ENCODE peak calls at places on chromosomes 4 and X, in ten cellular contexts. I is body of pancreas, B is heart left ventricle, H is thoracic aorta, G is pancreas, A is testis, C is GM23338, S is K562, Q is PC-3, X is tibial artery. O is an unnamed sample.

GRCh38 chr4:122783301-122784215 is 43.1 kb upstream of the FGF2 start:
- DNase-seq in I (peak), B (peak), H (peak), G (peak), A (peak), C (peak), S (no peak), Q (peak), X (peak), O (peak)

GRCh38 chrX:102712967-102713677 is 874 bp downstream of the GPRASP2 start:
- DNase-seq in I (peak), B (peak), H (no peak), G (peak), A (peak), C (peak), S (peak), Q (peak), X (peak), O (no peak)

GRCh38 chrX:50903387-50904027 is 7.0 kb upstream of the BMP15 start:
- DNase-seq in I (peak), B (peak), H (no peak), G (no peak), A (peak), C (peak), S (peak), Q (peak), X (no peak), O (no peak)

GRCh38 chr4:47675810-47676209 is 162.1 kb downstream of the CORIN start:
- DNase-seq in I (no peak), B (no peak), H (no peak), G (no peak), A (no peak), C (no peak), S (no peak), Q (no peak), X (no peak), O (no peak)

GRCh38 chrX:103304705-103305104 is 6.1 kb downstream of the BEX2 start:
- DNase-seq in I (no peak), B (no peak), H (no peak), G (no peak), A (no peak), C (no peak), S (no peak), Q (no peak), X (no peak), O (no peak)

GRCh38 chr4:152094851-152095700 is 334.3 kb upstream of the GATB start:
- DNase-seq in I (no peak), B (no peak), H (no peak), G (no peak), A (no peak), C (no peak), S (no peak), Q (peak), X (no peak), O (no peak)

GRCh38 chr4:127959794-127960193 is 5.2 kb downstream of the MFSD8 start:
- DNase-seq in I (no peak), B (no peak), H (no peak), G (no peak), A (no peak), C (no peak), S (no peak), Q (no peak), X (no peak), O (no peak)

GRCh38 chr4:78560296-78560963 is 8.9 kb downstream of the ANXA3 start:
- DNase-seq in I (no peak), B (no peak), H (no peak), G (no peak), A (no peak), C (no peak), S (peak), Q (peak), X (no peak), O (no peak)

GRCh38 chrX:149461746-149462145 is 43.4 kb downstream of the IDS start:
- DNase-seq in I (no peak), B (no peak), H (no peak), G (no peak), A (no peak), C (no peak), S (no peak), Q (no peak), X (no peak), O (no peak)

GRCh38 chr4:121479801-121480200 is 99.0 kb upstream of the QRFPR start:
- DNase-seq in I (no peak), B (no peak), H (no peak), G (no peak), A (no peak), C (no peak), S (no peak), Q (peak), X (no peak), O (no peak)

GRCh38 chrX:134813697-134814096 is 155.4 kb upstream of the PLAC1 start:
- DNase-seq in I (no peak), B (no peak), H (no peak), G (no peak), A (peak), C (no peak), S (no peak), Q (no peak), X (no peak), O (no peak)

GRCh38 chr4:30832652-30833051 is 112.5 kb downstream of the PCDH7 start:
- DNase-seq in I (no peak), B (no peak), H (no peak), G (no peak), A (no peak), C (no peak), S (no peak), Q (no peak), X (no peak), O (no peak)

GRCh38 chrX:31038585-31039326 is 33.1 kb downstream of the FTHL17 start:
- DNase-seq in I (peak), B (peak), H (no peak), G (peak), A (peak), C (peak), S (peak), Q (peak), X (peak), O (no peak)

GRCh38 chr4:87007345-87008181 is 72.8 kb downstream of the AFF1 start:
- DNase-seq in I (peak), B (peak), H (no peak), G (peak), A (peak), C (peak), S (peak), Q (peak), X (peak), O (peak)

GRCh38 chrX:103343105-103343504 is 13.1 kb downstream of the TCEAL7 start:
- DNase-seq in I (peak), B (no peak), H (no peak), G (no peak), A (peak), C (peak), S (peak), Q (peak), X (no peak), O (no peak)

GRCh38 chr4:111434581-111434980 is 710.7 kb upstream of the FAM241A start:
- DNase-seq in I (no peak), B (no peak), H (no peak), G (no peak), A (no peak), C (no peak), S (no peak), Q (peak), X (no peak), O (no peak)

GRCh38 chrX:11678174-11678573 is 12.5 kb upstream of the ARHGAP6 start:
- DNase-seq in I (no peak), B (no peak), H (no peak), G (no peak), A (no peak), C (peak), S (no peak), Q (peak), X (no peak), O (no peak)

GRCh38 chr4:6641164-6641970 is 882 bp downstream of the MRFAP1 start:
- DNase-seq in I (peak), B (peak), H (no peak), G (peak), A (peak), C (peak), S (peak), Q (peak), X (peak), O (peak)

GRCh38 chr4:97215426-97215825 is 927.9 kb downstream of the STPG2 start:
- DNase-seq in I (no peak), B (no peak), H (no peak), G (no peak), A (no peak), C (no peak), S (no peak), Q (no peak), X (no peak), O (no peak)

GRCh38 chrX:107712231-107713204 is 63.1 kb downstream of the TSC22D3 start:
- DNase-seq in I (no peak), B (no peak), H (no peak), G (no peak), A (peak), C (no peak), S (no peak), Q (no peak), X (peak), O (no peak)

GRCh38 chrX:103513476-103514108 is 5.7 kb downstream of the RAB40A start:
- DNase-seq in I (no peak), B (no peak), H (no peak), G (no peak), A (no peak), C (no peak), S (no peak), Q (peak), X (no peak), O (no peak)

GRCh38 chr4:153209410-153209809 is 5.2 kb downstream of the TRIM2 start:
- DNase-seq in I (no peak), B (no peak), H (no peak), G (no peak), A (no peak), C (peak), S (no peak), Q (no peak), X (no peak), O (peak)

GRCh38 chr4:98976716-98977115 is 18.8 kb upstream of the METAP1 start:
- DNase-seq in I (no peak), B (no peak), H (no peak), G (no peak), A (no peak), C (no peak), S (no peak), Q (peak), X (no peak), O (no peak)

GRCh38 chr4:6535329-6535692 is 39.7 kb upstream of the MAN2B2 start:
- DNase-seq in I (no peak), B (no peak), H (no peak), G (no peak), A (no peak), C (no peak), S (no peak), Q (no peak), X (no peak), O (no peak)

GRCh38 chr4:123600921-123601904 is 204.6 kb downstream of the SPRY1 start:
- DNase-seq in I (no peak), B (no peak), H (no peak), G (no peak), A (no peak), C (no peak), S (no peak), Q (no peak), X (no peak), O (no peak)

GRCh38 chr4:188417181-188417580 is 277.9 kb downstream of the TRIML1 start:
- DNase-seq in I (no peak), B (no peak), H (no peak), G (no peak), A (no peak), C (peak), S (no peak), Q (peak), X (no peak), O (no peak)

GRCh38 chr4:166435449-166435848 is 562.4 kb downstream of the TLL1 start:
- DNase-seq in I (no peak), B (no peak), H (no peak), G (no peak), A (no peak), C (no peak), S (no peak), Q (peak), X (no peak), O (no peak)

GRCh38 chrX:145213504-145213903 is 33.8 kb upstream of the SPANXN1 start:
- DNase-seq in I (peak), B (no peak), H (no peak), G (no peak), A (peak), C (peak), S (peak), Q (peak), X (no peak), O (no peak)

GRCh38 chr4:106864231-106864630 is 171.9 kb downstream of the DKK2 start:
- DNase-seq in I (no peak), B (no peak), H (no peak), G (no peak), A (no peak), C (no peak), S (no peak), Q (no peak), X (no peak), O (no peak)

GRCh38 chr4:105560488-105560887 is 8.1 kb downstream of the ARHGEF38 start:
- DNase-seq in I (no peak), B (no peak), H (no peak), G (no peak), A (no peak), C (no peak), S (no peak), Q (no peak), X (no peak), O (no peak)

GRCh38 chr4:10296730-10297129 is 160.5 kb downstream of the ZNF518B start:
- DNase-seq in I (no peak), B (no peak), H (no peak), G (no peak), A (peak), C (peak), S (no peak), Q (no peak), X (no peak), O (no peak)

GRCh38 chr4:138555107-138555506 is 313.0 kb upstream of the SLC7A11 start:
- DNase-seq in I (no peak), B (no peak), H (no peak), G (no peak), A (no peak), C (peak), S (no peak), Q (peak), X (no peak), O (no peak)

GRCh38 chr4:177239475-177239874 is 70.2 kb upstream of the NEIL3 start:
- DNase-seq in I (no peak), B (no peak), H (no peak), G (no peak), A (no peak), C (no peak), S (no peak), Q (no peak), X (no peak), O (no peak)

GRCh38 chr4:115678425-115678941 is 565.1 kb upstream of the NDST4 start:
- DNase-seq in I (no peak), B (no peak), H (no peak), G (no peak), A (peak), C (peak), S (no peak), Q (no peak), X (no peak), O (no peak)

GRCh38 chr4:52956691-52957090 is 94.6 kb downstream of the RASL11B start:
- DNase-seq in I (no peak), B (no peak), H (no peak), G (no peak), A (no peak), C (no peak), S (no peak), Q (no peak), X (no peak), O (no peak)

GRCh38 chr4:138576684-138577083 is 334.5 kb upstream of the SLC7A11 start:
- DNase-seq in I (no peak), B (no peak), H (no peak), G (no peak), A (no peak), C (peak), S (peak), Q (peak), X (no peak), O (no peak)

GRCh38 chr4:181637186-181638105 is 605.8 kb upstream of the TENM3 start:
- DNase-seq in I (no peak), B (no peak), H (no peak), G (no peak), A (no peak), C (no peak), S (no peak), Q (no peak), X (no peak), O (no peak)

GRCh38 chrX:47091149-47091775 is 13.0 kb downstream of the RGN start:
- DNase-seq in I (no peak), B (no peak), H (no peak), G (no peak), A (no peak), C (peak), S (peak), Q (no peak), X (no peak), O (no peak)

GRCh38 chr4:1684756-1685603 is 867 bp upstream of the FAM53A start:
- DNase-seq in I (no peak), B (no peak), H (no peak), G (peak), A (no peak), C (no peak), S (no peak), Q (no peak), X (no peak), O (no peak)
- H3K4me3 ChIP-seq in I (no peak), B (peak), H (peak), G (peak), A (peak), C (peak), S (no peak), Q (peak), X (peak), O (peak)

DNA sequence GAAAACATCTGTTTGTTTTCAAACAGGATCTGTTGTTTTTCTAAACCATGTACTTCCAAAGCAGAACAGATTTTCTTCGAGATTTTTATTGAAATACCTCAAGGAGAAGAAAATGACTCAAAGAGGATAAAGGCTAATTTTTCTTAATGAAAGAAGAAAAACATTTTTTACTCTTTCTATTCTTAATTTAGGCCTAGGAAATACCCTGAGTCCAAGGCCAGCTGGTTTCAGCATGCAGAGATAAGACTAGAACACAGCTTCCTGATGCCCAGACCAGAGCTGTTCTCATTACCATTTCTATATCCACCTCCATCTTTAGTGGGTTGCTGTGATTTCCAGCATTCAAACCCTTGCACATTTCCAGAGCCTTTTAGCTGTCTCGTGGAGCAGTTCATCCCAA is 18.3 kb downstream of the GAB1 start:
- DNase-seq in I (peak), B (no peak), H (no peak), G (no peak), A (peak), C (no peak), S (no peak), Q (no peak), X (no peak), O (no peak)
- H3K27ac ChIP-seq in I (peak), B (peak), H (peak), G (no peak), A (peak), C (peak), S (no peak), Q (peak), X (peak), O (peak)

GRCh38 chr4:8194306-8195242 is 4.5 kb upstream of the SH3TC1 start:
- DNase-seq in I (no peak), B (no peak), H (no peak), G (no peak), A (no peak), C (no peak), S (no peak), Q (no peak), X (no peak), O (no peak)

GRCh38 chr4:8195841-8196460 is 3.1 kb upstream of the SH3TC1 start:
- DNase-seq in I (peak), B (no peak), H (no peak), G (no peak), A (no peak), C (no peak), S (peak), Q (peak), X (no peak), O (no peak)

GRCh38 chr4:8195431-8195830 is 3.7 kb upstream of the SH3TC1 start:
- DNase-seq in I (no peak), B (no peak), H (no peak), G (no peak), A (no peak), C (no peak), S (no peak), Q (no peak), X (no peak), O (no peak)

GRCh38 chr4:8191136-8191747 is 7.8 kb upstream of the SH3TC1 start:
- DNase-seq in I (peak), B (peak), H (no peak), G (peak), A (peak), C (no peak), S (peak), Q (peak), X (peak), O (peak)

DNA sequence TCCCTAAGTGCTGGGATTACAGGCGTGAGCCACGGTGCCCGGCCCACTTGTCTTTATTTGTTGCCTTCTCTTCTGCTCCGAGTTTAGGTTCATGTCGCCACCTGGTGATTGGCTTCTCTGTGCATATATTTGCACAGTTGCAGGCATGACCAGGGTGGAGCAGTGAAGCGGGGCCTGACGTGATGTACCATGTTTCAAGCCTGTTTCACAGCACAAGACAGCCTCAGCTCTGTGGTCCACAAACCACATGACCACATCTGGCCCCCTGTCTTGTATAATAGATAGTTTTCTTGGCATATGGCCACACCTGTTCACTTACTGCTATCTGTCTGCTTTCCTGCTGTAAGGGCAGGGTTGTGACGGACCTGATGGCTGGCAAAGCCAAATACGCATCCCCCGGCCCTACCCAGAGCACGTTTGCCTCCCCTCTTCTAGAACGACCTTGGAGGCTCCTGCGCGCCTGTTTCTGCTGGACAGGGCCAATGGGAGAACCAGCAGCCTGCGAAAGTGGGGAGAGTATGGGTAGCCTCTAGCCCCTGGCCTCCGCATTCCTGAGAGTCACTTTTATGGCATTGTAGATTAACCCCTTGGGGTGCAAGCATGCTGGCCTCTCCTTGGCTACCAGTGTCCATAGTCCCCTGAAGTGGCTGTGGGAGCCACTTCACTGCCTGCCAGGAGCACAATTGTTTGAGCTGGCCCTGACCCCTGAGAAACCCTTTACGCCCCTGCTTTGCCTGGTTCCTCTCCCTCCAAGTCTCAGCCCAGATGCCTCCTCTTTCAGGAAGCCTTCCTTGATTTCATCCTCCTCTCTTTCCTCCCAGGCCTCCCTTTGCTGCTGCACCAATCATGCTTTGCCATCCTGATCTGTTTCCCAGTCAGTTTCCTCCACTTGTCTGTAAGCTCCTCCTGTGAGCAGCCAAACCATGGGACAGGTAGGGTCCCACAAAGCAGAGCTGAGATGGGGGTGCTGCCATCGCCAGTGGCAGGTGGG is 6.0 kb upstream of the SH3TC1 start:
- DNase-seq in I (peak), B (no peak), H (no peak), G (peak), A (peak), C (no peak), S (peak), Q (peak), X (peak), O (peak)
- TF ChIP-seq CTCF in I (peak), B (peak), H (no peak), G (no peak), A (no peak), C (peak), S (peak), Q (peak), X (no peak), O (peak)

GRCh38 chr4:16415751-16416150 is 189.5 kb upstream of the TAPT1 start:
- DNase-seq in I (no peak), B (no peak), H (no peak), G (no peak), A (peak), C (no peak), S (no peak), Q (no peak), X (no peak), O (no peak)
- H3K4me3 ChIP-seq in I (no peak), B (no peak), H (no peak), G (no peak), A (no peak), C (no peak), S (no peak), Q (no peak), X (no peak), O (no peak)

GRCh38 chrX:390459-390858 is 3.8 kb upstream of the PPP2R3B start:
- DNase-seq in I (no peak), B (no peak), H (no peak), G (no peak), A (no peak), C (no peak), S (no peak), Q (no peak), X (no peak), O (no peak)

GRCh38 chrX:389021-389441 is 2.3 kb upstream of the PPP2R3B start:
- DNase-seq in I (no peak), B (no peak), H (no peak), G (no peak), A (no peak), C (no peak), S (no peak), Q (no peak), X (no peak), O (no peak)

GRCh38 chrX:394830-395229 is 8.1 kb upstream of the PPP2R3B start:
- DNase-seq in I (no peak), B (no peak), H (no peak), G (no peak), A (no peak), C (no peak), S (no peak), Q (no peak), X (no peak), O (no peak)

GRCh38 chrX:387729-388128 is 1.0 kb upstream of the PPP2R3B start:
- DNase-seq in I (no peak), B (no peak), H (no peak), G (no peak), A (no peak), C (no peak), S (no peak), Q (no peak), X (no peak), O (no peak)

GRCh38 chrX:391717-392691 is 5.3 kb upstream of the PPP2R3B start:
- DNase-seq in I (no peak), B (no peak), H (no peak), G (no peak), A (no peak), C (no peak), S (no peak), Q (no peak), X (no peak), O (no peak)
- H3K27ac ChIP-seq in I (no peak), B (no peak), H (no peak), G (no peak), A (no peak), C (no peak), S (no peak), Q (no peak), X (no peak), O (no peak)

O was measured in lung.